ENCODE peak calls at places on chromosomes 16 and 17, in five cellular contexts. One of them, this sample, is unnamed.
A peak's percentile ranks its signal among the peaks of the same experiment; 100 is the strongest.

GRCh38 chr17:37710344-37710886 is 34.4 kb downstream of the HNF1B start:
- DNase-seq in GM12878: no peak
- DNase-seq in H1: peak; percentile 58
- DNase-seq in HepG2: peak; percentile 99
- DNase-seq in K562: peak; percentile 43
- DNase-seq in this sample: peak; percentile 22

GRCh38 chr17:78780852-78781338 is 1.2 kb downstream of the CYTH1 start:
- DNase-seq in GM12878: no peak
- DNase-seq in H1: no peak
- DNase-seq in HepG2: no peak
- DNase-seq in K562: no peak
- DNase-seq in this sample: no peak

GRCh38 chr16:9371713-9372448 is 280.4 kb downstream of the HAPSTR1 start:
- DNase-seq in GM12878: no peak
- DNase-seq in H1: no peak
- DNase-seq in HepG2: no peak
- DNase-seq in K562: no peak
- DNase-seq in this sample: no peak

GRCh38 chr17:10205549-10206185 is 7.3 kb upstream of the GAS7 start:
- DNase-seq in GM12878: peak; percentile 30
- DNase-seq in H1: no peak
- DNase-seq in HepG2: no peak
- DNase-seq in K562: no peak
- DNase-seq in this sample: no peak

GRCh38 chr17:50062323-50063243 is 6.7 kb downstream of the ITGA3 start:
- DNase-seq in GM12878: no peak
- DNase-seq in H1: no peak
- DNase-seq in HepG2: no peak
- DNase-seq in K562: no peak
- DNase-seq in this sample: peak; percentile 91

GRCh38 chr16:68005786-68006286 is 6.6 kb upstream of the DPEP2 start:
- DNase-seq in GM12878: no peak
- DNase-seq in H1: no peak
- DNase-seq in HepG2: no peak
- DNase-seq in K562: no peak
- DNase-seq in this sample: no peak

GRCh38 chr17:79749156-79749815 is 18.5 kb downstream of the ENPP7 start:
- DNase-seq in GM12878: no peak
- DNase-seq in H1: no peak
- DNase-seq in HepG2: no peak
- DNase-seq in K562: no peak
- DNase-seq in this sample: no peak

GRCh38 chr17:38871247-38871991 is 1.6 kb downstream of the LASP1 start:
- DNase-seq in GM12878: peak; percentile 45
- DNase-seq in H1: no peak
- DNase-seq in HepG2: peak; percentile 98
- DNase-seq in K562: peak; percentile 89
- DNase-seq in this sample: no peak

GRCh38 chr16:4783951-4784336 is 4.2 kb downstream of the SEPTIN12 start:
- DNase-seq in GM12878: no peak
- DNase-seq in H1: no peak
- DNase-seq in HepG2: no peak
- DNase-seq in K562: no peak
- DNase-seq in this sample: no peak

GRCh38 chr17:20944014-20944905 is 98.6 kb downstream of the USP22 start:
- DNase-seq in GM12878: no peak
- DNase-seq in H1: no peak
- DNase-seq in HepG2: peak; percentile 37
- DNase-seq in K562: no peak
- DNase-seq in this sample: peak; percentile 36

GRCh38 chr17:7930841-7931631 is 710 bp downstream of the TRAPPC1 start:
- DNase-seq in GM12878: no peak
- DNase-seq in H1: no peak
- DNase-seq in HepG2: no peak
- DNase-seq in K562: no peak
- DNase-seq in this sample: no peak

GRCh38 chr17:75250009-75250471 is 11.4 kb downstream of the GGA3 start:
- DNase-seq in GM12878: peak; percentile 79
- DNase-seq in H1: no peak
- DNase-seq in HepG2: no peak
- DNase-seq in K562: no peak
- DNase-seq in this sample: no peak

GRCh38 chr17:32609085-32609484 is 122.3 kb downstream of the CDK5R1 start:
- DNase-seq in GM12878: peak; percentile 59
- DNase-seq in H1: no peak
- DNase-seq in HepG2: peak; percentile 6
- DNase-seq in K562: no peak
- DNase-seq in this sample: peak; percentile 31

GRCh38 chr16:67181346-67181745 is 2.4 kb downstream of the MATCAP1 start:
- DNase-seq in GM12878: no peak
- DNase-seq in H1: no peak
- DNase-seq in HepG2: no peak
- DNase-seq in K562: no peak
- DNase-seq in this sample: no peak

GRCh38 chr17:50488880-50489279 is 10.2 kb downstream of the RSAD1 start:
- DNase-seq in GM12878: no peak
- DNase-seq in H1: no peak
- DNase-seq in HepG2: no peak
- DNase-seq in K562: no peak
- DNase-seq in this sample: no peak

GRCh38 chr17:8649157-8650118 is 18.9 kb upstream of the MYH10 start:
- DNase-seq in GM12878: no peak
- DNase-seq in H1: no peak
- DNase-seq in HepG2: no peak
- DNase-seq in K562: no peak
- DNase-seq in this sample: no peak

GRCh38 chr17:2406271-2406902 is 5.5 kb upstream of the MNT start:
- DNase-seq in GM12878: no peak
- DNase-seq in H1: no peak
- DNase-seq in HepG2: no peak
- DNase-seq in K562: no peak
- DNase-seq in this sample: no peak

GRCh38 chr17:76527430-76528111 is 9.9 kb downstream of the CYGB start:
- DNase-seq in GM12878: no peak
- DNase-seq in H1: no peak
- DNase-seq in HepG2: peak; percentile 80
- DNase-seq in K562: no peak
- DNase-seq in this sample: no peak

GRCh38 chr17:45048795-45049563 is 2.5 kb downstream of the DCAKD start:
- DNase-seq in GM12878: no peak
- DNase-seq in H1: no peak
- DNase-seq in HepG2: peak; percentile 35
- DNase-seq in K562: no peak
- DNase-seq in this sample: no peak

GRCh38 chr16:55418586-55418985 is 60.4 kb upstream of the MMP2 start:
- DNase-seq in GM12878: no peak
- DNase-seq in H1: no peak
- DNase-seq in HepG2: no peak
- DNase-seq in K562: no peak
- DNase-seq in this sample: no peak

GRCh38 chr17:57271821-57272220 is 15.5 kb downstream of the MSI2 start:
- DNase-seq in GM12878: no peak
- DNase-seq in H1: no peak
- DNase-seq in HepG2: no peak
- DNase-seq in K562: no peak
- DNase-seq in this sample: no peak

GRCh38 chr17:51662204-51663056 is 402.1 kb downstream of the UTP18 start:
- DNase-seq in GM12878: no peak
- DNase-seq in H1: no peak
- DNase-seq in HepG2: no peak
- DNase-seq in K562: no peak
- DNase-seq in this sample: no peak

GRCh38 chr17:48262982-48263586 is 155.5 kb downstream of the SNX11 start:
- DNase-seq in GM12878: no peak
- DNase-seq in H1: no peak
- DNase-seq in HepG2: no peak
- DNase-seq in K562: peak; percentile 36
- DNase-seq in this sample: no peak

GRCh38 chr17:6508519-6509294 is 47.6 kb downstream of the PITPNM3 start:
- DNase-seq in GM12878: no peak
- DNase-seq in H1: no peak
- DNase-seq in HepG2: no peak
- DNase-seq in K562: no peak
- DNase-seq in this sample: no peak

GRCh38 chr16:70635356-70636016 is 10.9 kb upstream of the IL34 start:
- DNase-seq in GM12878: no peak
- DNase-seq in H1: no peak
- DNase-seq in HepG2: no peak
- DNase-seq in K562: no peak
- DNase-seq in this sample: no peak

GRCh38 chr17:80109713-80110446 is 8.5 kb downstream of the GAA start:
- DNase-seq in GM12878: no peak
- DNase-seq in H1: no peak
- DNase-seq in HepG2: no peak
- DNase-seq in K562: no peak
- DNase-seq in this sample: no peak

GRCh38 chr16:27404163-27404823 is 2.3 kb downstream of the IL21R start:
- DNase-seq in GM12878: no peak
- DNase-seq in H1: no peak
- DNase-seq in HepG2: no peak
- DNase-seq in K562: no peak
- DNase-seq in this sample: no peak

GRCh38 chr17:76370261-76370993 is 14.0 kb upstream of the SPHK1 start:
- DNase-seq in GM12878: no peak
- DNase-seq in H1: no peak
- DNase-seq in HepG2: no peak
- DNase-seq in K562: peak; percentile 67
- DNase-seq in this sample: no peak

GRCh38 chr17:74212262-74212912 is 984 bp upstream of the TTYH2 start:
- DNase-seq in GM12878: no peak
- DNase-seq in H1: no peak
- DNase-seq in HepG2: no peak
- DNase-seq in K562: peak; percentile 45
- DNase-seq in this sample: no peak

GRCh38 chr16:15650698-15651161 is 685 bp downstream of the NDE1 start:
- DNase-seq in GM12878: no peak
- DNase-seq in H1: no peak
- DNase-seq in HepG2: no peak
- DNase-seq in K562: peak; percentile 62
- DNase-seq in this sample: no peak

GRCh38 chr16:57245472-57246113 is 534 bp downstream of the ARL2BP start:
- DNase-seq in GM12878: no peak
- DNase-seq in H1: no peak
- DNase-seq in HepG2: no peak
- DNase-seq in K562: peak; percentile 51
- DNase-seq in this sample: peak; percentile 8

GRCh38 chr17:28717578-28718316 is at the start of gene RAB34:
- DNase-seq in GM12878: no peak
- DNase-seq in H1: peak; percentile 80
- DNase-seq in HepG2: no peak
- DNase-seq in K562: no peak
- DNase-seq in this sample: no peak
- TF ChIP-seq ZNF274 in GM12878: no peak
- TF ChIP-seq ZNF274 in H1: no peak
- TF ChIP-seq ZNF274 in HepG2: no peak
- TF ChIP-seq ZNF274 in K562: no peak
- TF ChIP-seq ZNF274 in this sample: no peak

DNA sequence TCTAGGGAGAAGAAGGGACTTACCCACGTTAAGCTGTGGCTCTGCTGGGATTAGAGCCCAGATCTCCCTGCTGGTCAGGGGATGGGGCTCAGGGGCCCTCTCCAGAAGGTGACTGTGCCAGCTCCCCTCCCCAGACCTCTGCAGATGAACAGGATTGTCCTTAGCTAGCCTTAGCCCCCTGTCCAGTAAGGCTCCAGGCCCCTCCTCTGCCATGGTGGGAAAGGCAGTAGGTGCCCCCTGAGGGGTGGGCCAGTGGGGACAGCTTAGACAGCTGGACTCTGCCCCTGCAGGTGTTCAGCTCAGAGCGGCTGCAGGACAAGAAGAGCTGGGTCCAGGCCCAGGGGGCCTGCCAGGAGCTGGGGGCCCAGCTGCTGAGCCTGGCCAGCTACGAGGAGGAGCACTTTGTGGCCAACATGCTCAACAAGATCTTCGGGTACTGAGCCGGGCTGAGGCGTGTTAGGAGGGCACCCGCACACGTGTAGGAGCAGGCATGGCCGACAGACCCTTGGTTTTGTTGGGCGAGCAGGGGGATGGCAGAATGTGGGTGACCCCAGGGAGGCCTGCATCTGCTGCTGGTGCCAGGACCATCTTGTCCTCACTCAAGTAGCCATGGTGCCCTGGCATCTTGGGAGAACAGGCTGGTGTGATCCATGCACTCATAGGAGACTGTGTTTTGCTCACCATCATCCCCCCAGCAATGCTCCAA is 50.9 kb downstream of the MRC2 start:
- DNase-seq in GM12878: no peak
- DNase-seq in H1: no peak
- DNase-seq in HepG2: no peak
- DNase-seq in K562: no peak
- DNase-seq in this sample: no peak
- TF ChIP-seq CTCF in GM12878: no peak
- TF ChIP-seq CTCF in H1: no peak
- TF ChIP-seq CTCF in HepG2: no peak
- TF ChIP-seq CTCF in K562: no peak
- TF ChIP-seq CTCF in this sample: no peak

DNA sequence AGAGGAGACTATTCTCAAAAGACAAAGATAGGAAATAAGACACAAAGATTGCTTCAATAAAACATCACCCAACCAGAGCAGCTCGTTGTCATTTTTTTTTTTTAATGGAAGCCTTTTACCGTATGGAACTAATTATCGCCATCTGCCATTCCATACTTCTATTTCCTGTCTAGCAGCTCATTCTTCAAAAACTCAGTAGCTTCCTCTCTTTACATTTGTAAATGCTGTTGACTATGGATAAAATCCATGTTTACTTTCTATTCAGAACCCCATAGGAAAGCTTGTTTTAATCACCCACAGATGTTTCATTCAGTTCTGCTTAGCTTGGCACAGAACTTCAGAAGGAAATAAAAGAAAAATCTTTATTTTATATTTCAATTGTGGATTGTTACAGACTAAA is 110.0 kb upstream of the PSMD7 start:
- DNase-seq in GM12878: no peak
- DNase-seq in H1: no peak
- DNase-seq in HepG2: no peak
- DNase-seq in K562: no peak
- DNase-seq in this sample: no peak
- TF ChIP-seq ZNF274 in GM12878: no peak
- TF ChIP-seq ZNF274 in H1: no peak
- TF ChIP-seq ZNF274 in HepG2: no peak
- TF ChIP-seq ZNF274 in K562: no peak
- TF ChIP-seq ZNF274 in this sample: no peak

GRCh38 chr17:325270-325976 is 27.2 kb downstream of the RPH3AL start:
- DNase-seq in GM12878: no peak
- DNase-seq in H1: no peak
- DNase-seq in HepG2: no peak
- DNase-seq in K562: no peak
- DNase-seq in this sample: no peak

GRCh38 chr17:322006-322780 is 30.4 kb downstream of the RPH3AL start:
- DNase-seq in GM12878: no peak
- DNase-seq in H1: no peak
- DNase-seq in HepG2: no peak
- DNase-seq in K562: no peak
- DNase-seq in this sample: no peak

GRCh38 chr17:323721-324139 is 28.9 kb downstream of the RPH3AL start:
- DNase-seq in GM12878: no peak
- DNase-seq in H1: no peak
- DNase-seq in HepG2: no peak
- DNase-seq in K562: no peak
- DNase-seq in this sample: no peak

GRCh38 chr17:323181-323580 is 29.4 kb downstream of the RPH3AL start:
- DNase-seq in GM12878: no peak
- DNase-seq in H1: no peak
- DNase-seq in HepG2: no peak
- DNase-seq in K562: no peak
- DNase-seq in this sample: no peak

GRCh38 chr17:324151-324571 is 28.4 kb downstream of the RPH3AL start:
- DNase-seq in GM12878: no peak
- DNase-seq in H1: no peak
- DNase-seq in HepG2: no peak
- DNase-seq in K562: no peak
- DNase-seq in this sample: no peak
- TF ChIP-seq CTCF in GM12878: no peak
- TF ChIP-seq CTCF in H1: no peak
- TF ChIP-seq CTCF in HepG2: no peak
- TF ChIP-seq CTCF in K562: no peak
- TF ChIP-seq CTCF in this sample: no peak

This sample was measured in HCT116.